ENCODE peak calls at places on chromosomes 7 and 10, in five cellular contexts. G, Z, E, A and K are unnamed samples.

GRCh38 chr7:22565315-22565811 is 65.4 kb upstream of the STEAP1B start:
- DNase-seq in G (no peak), Z (no peak), E (peak), A (no peak), K (no peak)

GRCh38 chr7:45190406-45191165 is 33.0 kb downstream of the RAMP3 start:
- DNase-seq in G (no peak), Z (no peak), E (no peak), A (no peak), K (no peak)

GRCh38 chr10:51960494-51960895 is 261.1 kb upstream of the CSTF2T start:
- DNase-seq in G (no peak), Z (peak), E (peak), A (no peak), K (no peak)

GRCh38 chr10:60414877-60415585 is 25.4 kb upstream of the ANK3 start:
- DNase-seq in G (no peak), Z (no peak), E (peak), A (no peak), K (no peak)

GRCh38 chr7:42907316-42907715 is 4.6 kb downstream of the C7orf25 start:
- DNase-seq in G (no peak), Z (no peak), E (peak), A (no peak), K (no peak)

GRCh38 chr7:134546903-134547737 is 1.8 kb upstream of the AKR1B15 start:
- DNase-seq in G (peak), Z (peak), E (peak), A (peak), K (no peak)

GRCh38 chr7:156612930-156613329 is 27.6 kb upstream of the RNF32 start:
- DNase-seq in G (peak), Z (no peak), E (no peak), A (no peak), K (peak)

GRCh38 chr7:136275794-136276193 is 298.6 kb upstream of the MTPN start:
- DNase-seq in G (no peak), Z (no peak), E (no peak), A (no peak), K (no peak)

GRCh38 chr7:116984917-116985316 is 31.6 kb downstream of the ST7 start:
- DNase-seq in G (no peak), Z (peak), E (peak), A (no peak), K (no peak)

GRCh38 chr7:27199820-27200760 is at the start of gene HOXA13:
- DNase-seq in G (no peak), Z (no peak), E (no peak), A (no peak), K (peak)

GRCh38 chr10:125694874-125695273 is 11.9 kb upstream of the TEX36 start:
- DNase-seq in G (no peak), Z (no peak), E (peak), A (no peak), K (no peak)

GRCh38 chr7:107898997-107899594 is 8.1 kb downstream of the DLD start:
- DNase-seq in G (no peak), Z (no peak), E (no peak), A (no peak), K (no peak)